ENCODE peak calls at places on chromosome 16, in six cellular contexts. B is A549, K is H9, J is esophagus squamous epithelium, S is fibroblast of lung, G is heart left ventricle. T is an unnamed sample. For H3K9me3 and H3K4me1, the result is how much of the 10 kb centered on the place peaks cover.

GRCh38 chr16:20072524-20073202 is 1.0 kb downstream of the GPR139 start:
- DNase-seq in B (no peak), K (no peak), J (no peak), S (no peak), G (no peak), T (no peak)

GRCh38 chr16:86673956-86674453 is 95.7 kb downstream of the FOXL1 start:
- DNase-seq in B (no peak), K (no peak), J (no peak), S (no peak), G (no peak), T (no peak)

GRCh38 chr16:51133130-51133529 is 17.9 kb downstream of the SALL1 start:
- DNase-seq in B (no peak), K (peak), J (no peak), S (no peak), G (no peak), T (no peak)

GRCh38 chr16:54286330-54287017 is at the start of gene IRX3:
- DNase-seq in B (peak), K (peak), J (no peak), S (peak), G (peak), T (peak)

GRCh38 chr16:71927787-71928186 is 32.5 kb downstream of the IST1 start:
- DNase-seq in B (no peak), K (no peak), J (no peak), S (no peak), G (peak), T (no peak)

GRCh38 chr16:24730914-24731313 is 1.5 kb downstream of the TNRC6A start:
- DNase-seq in B (no peak), K (no peak), J (no peak), S (no peak), G (no peak), T (no peak)

GRCh38 chr16:57165923-57166322 is 19.9 kb downstream of the PSME3IP1 start:
- DNase-seq in B (no peak), K (no peak), J (no peak), S (peak), G (no peak), T (no peak)

GRCh38 chr16:18800674-18801196 is 614 bp downstream of the ARL6IP1 start:
- DNase-seq in B (no peak), K (no peak), J (no peak), S (peak), G (no peak), T (no peak)

GRCh38 chr16:87598431-87598830 is 3.9 kb upstream of the JPH3 start:
- DNase-seq in B (no peak), K (no peak), J (no peak), S (peak), G (no peak), T (no peak)

GRCh38 chr16:79449067-79449466 is 151.5 kb downstream of the MAF start:
- DNase-seq in B (no peak), K (no peak), J (no peak), S (no peak), G (no peak), T (no peak)

GRCh38 chr16:53754938-53755910 is 51.3 kb downstream of the FTO start:
- DNase-seq in B (no peak), K (no peak), J (no peak), S (peak), G (no peak), T (peak)

GRCh38 chr16:720990-721764 is at the start of gene ANTKMT:
- DNase-seq in B (peak), K (peak), J (no peak), S (peak), G (peak), T (peak)

GRCh38 chr16:14548933-14549788 is 80.9 kb downstream of the PARN start:
- DNase-seq in B (no peak), K (no peak), J (no peak), S (peak), G (no peak), T (peak)

GRCh38 chr16:63553980-63554379 is 1517.7 kb upstream of the CDH8 start:
- DNase-seq in B (no peak), K (no peak), J (no peak), S (no peak), G (no peak), T (no peak)

GRCh38 chr16:87791295-87792204 is 25.8 kb upstream of the KLHDC4 start:
- DNase-seq in B (no peak), K (peak), J (no peak), S (no peak), G (no peak), T (no peak)

GRCh38 chr16:29774730-29775129 is 3.3 kb upstream of the ZG16 start:
- DNase-seq in B (no peak), K (no peak), J (no peak), S (no peak), G (no peak), T (no peak)

GRCh38 chr16:1532771-1533170 is 695 bp upstream of the TMEM204 start:
- DNase-seq in B (no peak), K (no peak), J (no peak), S (no peak), G (no peak), T (no peak)

GRCh38 chr16:55710466-55710865 is 54.7 kb downstream of the SLC6A2 start:
- DNase-seq in B (no peak), K (peak), J (no peak), S (no peak), G (no peak), T (no peak)

GRCh38 chr16:57998484-57998883 is 2.0 kb downstream of the ZNF319 start:
- DNase-seq in B (no peak), K (peak), J (no peak), S (peak), G (no peak), T (no peak)

GRCh38 chr16:24800586-24800985 is 45.2 kb upstream of the SLC5A11 start:
- DNase-seq in B (peak), K (no peak), J (no peak), S (peak), G (no peak), T (peak)

GRCh38 chr16:1712791-1713261 is 6.8 kb downstream of the MAPK8IP3 start:
- DNase-seq in B (no peak), K (no peak), J (no peak), S (peak), G (no peak), T (no peak)

DNA sequence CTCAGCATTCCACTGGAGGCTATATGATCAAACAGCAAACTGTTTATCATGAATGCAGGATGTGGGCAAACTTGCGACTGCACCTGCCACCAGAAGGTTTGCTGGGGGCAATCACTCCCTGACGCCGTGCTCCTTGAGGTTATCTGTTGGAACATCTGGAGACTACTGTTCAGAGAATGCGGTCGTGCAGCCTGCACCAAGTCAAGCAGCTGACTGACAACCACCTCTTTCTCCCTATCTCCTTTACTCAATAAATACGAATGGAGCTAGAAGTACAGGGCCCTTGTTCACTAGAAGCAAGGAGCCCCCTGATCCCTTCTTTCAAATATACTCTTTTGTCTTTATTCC is 2101.2 kb downstream of the TP53TG3F start:
- DNase-seq in B (no peak), K (no peak), J (no peak), S (no peak), G (no peak), T (no peak)
- H3K9me3 ChIP-seq in B (under half), K (half or more), J (under half), S (under half), G (under half), T (under half)

GRCh38 chr16:12293017-12293618 is 316.6 kb downstream of the SNX29 start:
- DNase-seq in B (no peak), K (no peak), J (no peak), S (no peak), G (no peak), T (peak)
- H3K4me1 ChIP-seq in B (under half), K (under half), J (under half), S (under half), G (under half), T (under half)

DNA sequence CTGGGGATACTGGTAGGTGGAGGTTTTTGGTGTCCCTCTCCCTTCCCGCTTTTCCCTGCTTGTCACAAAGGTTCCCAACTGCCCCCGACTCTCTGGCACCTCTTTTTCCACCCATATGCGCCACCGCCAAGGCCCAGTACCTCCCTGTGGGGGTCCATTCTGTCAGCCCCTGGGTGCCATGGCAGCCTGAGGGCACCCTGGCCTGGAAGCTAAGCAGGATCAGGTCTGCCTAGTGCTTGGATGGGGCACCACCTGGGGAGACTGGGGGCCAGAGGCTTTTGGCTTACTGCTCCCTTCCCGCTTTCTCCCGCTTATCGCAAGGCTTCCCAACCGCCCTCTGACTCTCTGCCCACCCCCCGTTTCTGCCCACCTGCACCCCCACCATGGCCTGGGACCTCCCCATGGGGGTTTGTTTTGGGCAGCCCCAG is 2286.4 kb downstream of the TP53TG3F start:
- DNase-seq in B (no peak), K (no peak), J (no peak), S (no peak), G (no peak), T (no peak)
- H3K9me3 ChIP-seq in B (under half), K (half or more), J (under half), S (under half), G (under half), T (under half)

GRCh38 chr16:68276223-68276622 is 11.9 kb downstream of the SLC7A6 start:
- DNase-seq in B (no peak), K (no peak), J (no peak), S (no peak), G (no peak), T (no peak)
- H3K4me1 ChIP-seq in B (under half), K (under half), J (under half), S (under half), G (under half), T (under half)

GRCh38 chr16:31920373-31920772 is 46.8 kb downstream of the ZNF267 start:
- DNase-seq in B (no peak), K (no peak), J (no peak), S (no peak), G (no peak), T (no peak)

GRCh38 chr16:31913668-31914067 is 40.1 kb downstream of the ZNF267 start:
- DNase-seq in B (no peak), K (no peak), J (no peak), S (no peak), G (no peak), T (no peak)

DNA sequence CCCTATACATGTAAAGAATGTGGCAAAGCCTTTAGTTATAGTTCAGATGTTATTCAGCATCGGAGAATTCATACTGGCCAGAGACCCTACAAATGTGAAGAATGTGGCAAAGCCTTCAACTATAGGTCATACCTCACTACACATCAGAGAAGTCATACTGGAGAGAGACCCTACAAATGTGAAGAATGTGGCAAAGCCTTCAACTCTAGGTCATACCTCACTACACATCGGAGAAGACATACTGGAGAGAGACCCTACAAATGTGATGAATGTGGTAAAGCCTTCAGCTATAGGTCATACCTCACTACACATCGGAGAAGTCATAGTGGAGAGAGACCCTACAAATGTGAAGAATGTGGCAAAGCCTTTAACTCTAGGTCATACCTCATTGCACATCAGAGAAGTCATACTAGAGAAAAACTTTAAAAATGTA is 42.5 kb downstream of the ZNF267 start:
- DNase-seq in B (no peak), K (no peak), J (no peak), S (no peak), G (no peak), T (no peak)
- H3K9me3 ChIP-seq in B (half or more), K (half or more), J (half or more), S (under half), G (half or more), T (half or more)

DNA sequence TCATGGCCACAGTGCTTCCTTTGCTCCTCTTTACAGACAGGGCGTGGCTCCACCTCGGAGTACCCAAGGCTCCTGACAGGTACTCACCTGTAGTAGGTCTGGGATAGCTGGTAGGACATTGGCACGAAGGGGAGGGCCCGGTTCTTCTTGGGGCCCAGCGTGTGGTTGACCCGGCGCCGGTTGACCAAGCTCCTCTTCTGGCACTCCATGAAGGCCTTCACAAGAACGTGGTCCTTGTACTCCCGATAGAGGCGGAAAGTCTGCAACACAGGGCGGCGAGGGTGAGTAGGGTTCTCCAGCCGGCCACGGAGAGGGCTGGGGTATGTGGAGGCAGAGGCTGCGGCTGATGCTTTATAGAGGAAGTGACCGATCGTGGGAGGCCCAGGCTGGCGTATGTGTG is 69.7 kb downstream of the IL21R start:
- DNase-seq in B (no peak), K (no peak), J (no peak), S (no peak), G (no peak), T (no peak)
- H3K4me1 ChIP-seq in B (under half), K (under half), J (under half), S (under half), G (under half), T (under half)

DNA sequence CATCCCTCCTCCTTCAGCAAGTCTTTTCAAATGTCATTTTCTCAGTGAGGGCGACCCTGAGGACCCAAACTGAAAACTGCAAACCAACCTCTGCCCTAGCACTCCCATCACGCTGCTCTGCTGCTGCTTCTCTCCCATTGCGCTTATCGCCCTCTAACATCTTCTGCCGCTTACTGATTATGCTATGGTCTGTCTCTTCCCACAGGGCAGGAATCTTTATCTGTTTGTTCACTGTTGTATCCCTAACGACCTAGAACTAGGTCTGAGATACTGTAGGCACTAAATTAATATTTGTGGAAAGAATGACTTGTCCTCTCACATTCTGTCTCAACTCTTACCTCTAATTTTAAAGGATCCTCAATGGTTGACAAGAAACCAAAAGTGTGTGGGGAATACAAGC is 12.5 kb downstream of the ZSCAN32 start:
- DNase-seq in B (no peak), K (no peak), J (no peak), S (no peak), G (no peak), T (no peak)
- H3K9me3 ChIP-seq in B (half or more), K (under half), J (half or more), S (under half), G (half or more), T (half or more)

T was measured in A673.